ENCODE peak calls at places on chromosomes 2 and 18, in four cellular contexts. X is K562, Q is SK-N-SH, L is GM12878. B is an unnamed sample.

GRCh38 chr2:173750332-173750731 is 214.8 kb downstream of the SP3 start:
- DNase-seq in X (no peak), L (no peak), Q (no peak), B (no peak)

GRCh38 chr2:168705534-168706470 is 96.6 kb upstream of the NOSTRIN start:
- DNase-seq in L (no peak), Q (no peak), X (peak; percentile 38), B (no peak)

GRCh38 chr2:54560146-54560881 is 104.2 kb downstream of the SPTBN1 start:
- DNase-seq in L (no peak), Q (peak; percentile 57), X (peak; percentile 54), B (no peak)

GRCh38 chr2:15943914-15944313 is 3.6 kb downstream of the MYCN start:
- DNase-seq in X (no peak), L (no peak), Q (peak; percentile 46), B (no peak)

GRCh38 chr2:23530121-23530908 is 145.3 kb downstream of the KLHL29 start:
- DNase-seq in L (no peak), X (no peak), Q (no peak), B (no peak)

GRCh38 chr18:58527116-58528010 is 101.5 kb downstream of the ALPK2 start:
- DNase-seq in Q (no peak), L (no peak), X (no peak), B (no peak)

GRCh38 chr2:235506997-235507615 is 13.3 kb downstream of the AGAP1 start:
- DNase-seq in X (no peak), Q (no peak), L (no peak), B (no peak)

GRCh38 chr2:67057901-67058703 is 339.0 kb upstream of the ETAA1 start:
- DNase-seq in X (no peak), Q (no peak), L (no peak), B (no peak)

GRCh38 chr2:79219383-79219988 is 59.9 kb upstream of the REG3A start:
- DNase-seq in Q (peak; percentile 36), L (peak; percentile 8), X (peak; percentile 65), B (no peak)

GRCh38 chr2:55567298-55567697 is 47.8 kb downstream of the CFAP36 start:
- DNase-seq in L (no peak), Q (no peak), X (no peak), B (no peak)

GRCh38 chr2:33340265-33340664 is 136.2 kb upstream of the RASGRP3 start:
- DNase-seq in Q (no peak), X (no peak), L (no peak), B (no peak)

GRCh38 chr2:40372278-40372580 is 79.7 kb downstream of the SLC8A1 start:
- DNase-seq in X (no peak), Q (no peak), L (no peak), B (no peak)

DNA sequence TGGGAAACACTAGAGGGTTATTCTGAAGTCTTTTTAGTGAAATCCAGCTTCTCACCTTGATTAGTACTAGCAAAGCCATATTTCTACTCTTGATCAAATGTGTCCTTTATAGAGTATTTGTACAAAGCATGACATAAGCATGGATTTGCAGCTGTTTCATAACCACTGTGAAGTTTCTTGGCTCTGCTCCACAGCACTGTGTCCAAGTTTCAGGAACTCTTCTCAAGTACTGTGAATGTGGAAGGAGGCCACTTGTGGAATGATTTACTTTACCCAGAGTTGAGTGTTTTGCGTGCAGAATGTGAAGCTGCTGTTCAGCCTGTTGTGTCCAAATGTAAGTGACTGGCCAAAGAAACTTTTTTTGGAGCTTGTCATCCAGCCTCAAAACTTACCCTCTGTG is 16.2 kb upstream of the MAPRE2 start:
- DNase-seq in L (no peak), X (no peak), Q (no peak), B (no peak)
- H3K4me1 ChIP-seq in L (peaks cover 2% of the 10 kb centered on the region), X (peaks cover 2% of the 10 kb centered on the region), Q (peaks cover 13% of the 10 kb centered on the region), B (peaks cover 7% of the 10 kb centered on the region)

GRCh38 chr2:167509585-167509984 is 621.3 kb downstream of the XIRP2 start:
- DNase-seq in L (no peak), Q (no peak), X (no peak), B (peak; percentile 51)
- TF ChIP-seq NRF1 in L (no peak), Q (no peak), X (no peak), B (no peak)

DNA sequence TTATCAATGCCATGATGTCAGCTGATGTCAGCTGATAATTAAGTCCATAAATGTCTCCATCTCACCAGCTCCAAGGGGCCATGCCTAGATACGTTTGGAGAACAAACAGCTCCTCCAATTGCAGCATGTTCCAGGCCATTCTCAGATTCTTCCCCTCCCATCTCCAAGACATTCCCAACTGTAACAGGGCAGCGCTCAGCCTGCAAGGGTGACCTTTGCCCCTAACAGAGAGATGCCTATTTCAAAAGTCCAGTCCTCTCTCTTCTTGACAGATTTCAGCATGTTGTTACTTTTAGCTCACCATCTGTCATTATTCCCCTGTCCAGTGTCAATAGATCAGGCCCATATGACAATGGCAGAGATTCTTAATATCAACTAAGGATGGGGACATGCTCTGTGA is 9.9 kb downstream of the PSD4 start:
- DNase-seq in L (no peak), Q (no peak), X (no peak), B (no peak)
- H3K4me1 ChIP-seq in L (peaks cover 14% of the 10 kb centered on the region), Q (no peaks in the 10 kb centered on the region), X (peaks cover 20% of the 10 kb centered on the region), B (peaks cover 3% of the 10 kb centered on the region)

GRCh38 chr2:69768217-69768616 is 26.3 kb downstream of the ANXA4 start:
- DNase-seq in Q (no peak), L (no peak), X (no peak), B (no peak)

GRCh38 chr2:69770193-69770702 is 28.3 kb downstream of the ANXA4 start:
- DNase-seq in Q (no peak), L (no peak), X (peak; percentile 72), B (no peak)

GRCh38 chr2:69767034-69767433 is 25.1 kb downstream of the ANXA4 start:
- DNase-seq in Q (no peak), X (no peak), L (no peak), B (no peak)

GRCh38 chr2:69770747-69771146 is 28.8 kb downstream of the ANXA4 start:
- DNase-seq in L (no peak), Q (no peak), X (no peak), B (no peak)

DNA sequence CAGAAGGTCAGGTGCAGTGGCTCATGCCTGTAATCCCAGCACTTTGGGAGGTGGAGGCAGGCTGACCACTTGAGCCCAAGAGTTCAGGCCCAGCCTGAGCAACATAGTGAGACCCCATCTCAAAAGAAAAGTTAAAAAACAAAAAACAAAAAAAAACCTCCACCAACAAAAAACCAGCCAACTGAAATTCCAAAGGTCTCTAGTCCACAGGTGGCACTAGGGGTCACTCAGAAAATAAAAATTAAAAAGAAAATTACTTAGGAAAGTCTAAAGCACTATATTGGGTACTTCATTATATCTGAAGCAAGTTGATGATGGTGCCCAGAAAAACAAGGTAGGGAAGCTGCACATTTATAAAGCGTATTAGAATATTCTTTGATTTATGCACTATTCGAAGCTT is 26.9 kb downstream of the ANXA4 start:
- DNase-seq in Q (no peak), X (no peak), L (no peak), B (no peak)
- TF ChIP-seq NRF1 in Q (no peak), X (no peak), L (no peak), B (no peak)

GRCh38 chr2:240993446-240994160 is 4.8 kb upstream of the SNED1 start:
- DNase-seq in X (no peak), L (no peak), Q (no peak), B (no peak)
- H3K4me1 ChIP-seq in X (no peaks in the 10 kb centered on the region), L (no peaks in the 10 kb centered on the region), Q (peaks cover 3% of the 10 kb centered on the region), B (no peaks in the 10 kb centered on the region)

GRCh38 chr2:108965540-108966299 is 23.3 kb downstream of the EDAR start:
- DNase-seq in X (no peak), Q (no peak), L (no peak), B (no peak)
- TF ChIP-seq NRF1 in X (no peak), Q (no peak), L (no peak), B (no peak)

GRCh38 chr18:7579176-7579922 is 12.2 kb downstream of the PTPRM start:
- DNase-seq in L (no peak), X (no peak), Q (no peak), B (no peak)
- H3K4me1 ChIP-seq in L (no peaks in the 10 kb centered on the region), X (no peaks in the 10 kb centered on the region), Q (no peaks in the 10 kb centered on the region), B (peaks cover 15% of the 10 kb centered on the region)

GRCh38 chr2:17309741-17310339 is 208.4 kb downstream of the RAD51AP2 start:
- DNase-seq in L (no peak), Q (peak; percentile 72), X (peak; percentile 73), B (no peak)

GRCh38 chr2:17306706-17307105 is 211.5 kb downstream of the RAD51AP2 start:
- DNase-seq in Q (no peak), L (no peak), X (no peak), B (no peak)

GRCh38 chr2:17311771-17312511 is 206.3 kb downstream of the RAD51AP2 start:
- DNase-seq in X (no peak), Q (no peak), L (no peak), B (no peak)

GRCh38 chr2:17311104-17311619 is 207.1 kb downstream of the RAD51AP2 start:
- DNase-seq in X (no peak), L (no peak), Q (no peak), B (no peak)

GRCh38 chr2:17309186-17309585 is 209.1 kb downstream of the RAD51AP2 start:
- DNase-seq in Q (peak; percentile 4), X (no peak), L (no peak), B (no peak)
- TF ChIP-seq NRF1 in Q (no peak), X (no peak), L (no peak), B (no peak)

DNA sequence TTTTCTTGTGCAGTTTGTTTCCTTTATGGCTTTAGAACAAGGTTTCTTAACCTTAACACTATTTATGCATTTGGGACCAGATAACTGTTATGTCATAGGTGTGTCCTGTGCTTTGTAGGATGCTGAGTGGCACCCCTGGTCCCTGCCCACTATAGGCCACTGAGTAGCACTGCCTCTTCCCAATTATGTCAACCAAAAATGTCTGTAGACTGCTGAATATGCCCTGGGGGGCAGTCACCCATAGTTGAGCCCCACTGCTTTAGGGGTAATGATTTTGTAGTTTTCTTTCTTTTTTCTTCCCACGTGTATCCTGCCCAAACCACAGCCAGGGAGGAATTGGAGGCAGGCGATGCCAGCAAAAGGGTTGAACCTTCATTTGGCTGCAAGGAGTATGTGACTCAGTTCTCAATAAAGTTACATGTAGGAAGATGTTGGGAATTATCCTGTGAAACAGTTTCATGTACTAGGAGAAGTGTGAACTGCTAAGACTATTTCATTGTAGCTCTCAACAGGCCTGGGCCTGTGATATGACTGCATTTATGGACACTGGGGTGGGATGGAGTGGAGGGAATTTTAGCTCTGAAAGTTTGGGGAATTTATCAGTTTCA is 65.7 kb downstream of the FMNL2 start:
- DNase-seq in X (no peak), L (no peak), Q (no peak), B (no peak)
- H3K4me1 ChIP-seq in X (no peaks in the 10 kb centered on the region), L (peaks cover under 1% of the 10 kb centered on the region), Q (peaks cover 11% of the 10 kb centered on the region), B (no peaks in the 10 kb centered on the region)

B was measured in H1.